ENCODE peak calls at places on chromosomes 4 and X, in four cellular contexts. Y, I, P and R are unnamed samples.

GRCh38 chrX:154812341-154813101 is 7.2 kb upstream of the MPP1 start:
- DNase-seq in I (no peak), Y (no peak), P (no peak), R (no peak)

GRCh38 chr4:11878241-11878640 is 449.5 kb upstream of the HS3ST1 start:
- DNase-seq in P (no peak), Y (no peak), I (no peak), R (no peak)

GRCh38 chrX:14694631-14695030 is 165.3 kb downstream of the GLRA2 start:
- DNase-seq in Y (no peak), I (no peak), P (no peak), R (no peak)

GRCh38 chr4:103867311-103867710 is 147.5 kb upstream of the TACR3 start:
- DNase-seq in Y (no peak), I (no peak), P (no peak), R (no peak)

GRCh38 chr4:53653484-53654053 is 62.3 kb upstream of the LNX1 start:
- DNase-seq in Y (no peak), I (no peak), P (peak; percentile 9), R (no peak)

GRCh38 chr4:159341486-159341885 is 238.6 kb downstream of the RAPGEF2 start:
- DNase-seq in Y (no peak), I (no peak), P (no peak), R (no peak)

GRCh38 chrX:18833071-18833731 is 125.8 kb downstream of the PPEF1 start:
- DNase-seq in Y (no peak), P (peak; percentile 59), I (no peak), R (no peak)

GRCh38 chr4:155660436-155660835 is 6.2 kb upstream of the GUCY1A1 start:
- DNase-seq in Y (no peak), P (no peak), I (no peak), R (no peak)

GRCh38 chrX:55074851-55075467 is at the start of gene PAGE2B:
- DNase-seq in Y (no peak), I (no peak), P (no peak), R (no peak)

GRCh38 chr4:121988950-121989349 is 37.1 kb upstream of the TRPC3 start:
- DNase-seq in Y (no peak), P (no peak), I (no peak), R (no peak)

GRCh38 chrX:39149761-39150160 is 348.5 kb downstream of the MID1IP1 start:
- DNase-seq in I (peak; percentile 60), P (no peak), Y (peak; percentile 44), R (no peak)

GRCh38 chr4:142440093-142440492 is 406.0 kb downstream of the INPP4B start:
- DNase-seq in I (no peak), P (no peak), Y (no peak), R (no peak)

GRCh38 chr4:130336585-130337217 is 1240.7 kb downstream of the C4orf33 start:
- DNase-seq in P (peak; percentile 15), I (no peak), Y (no peak), R (no peak)

GRCh38 chrX:19709812-19710518 is 177.4 kb downstream of the SH3KBP1 start:
- DNase-seq in I (no peak), P (no peak), Y (no peak), R (no peak)